ENCODE peak calls at places on chromosomes 3 and 15, in five cellular contexts. W is bronchial epithelial cell, N is pancreas, Q is NCI-H1092, G is renal cortical epithelial cell. D is an unnamed sample.

GRCh38 chr15:48149858-48150257 is 28.2 kb downstream of the MYEF2 start:
- DNase-seq in Q (no peak), N (no peak), G (peak; percentile 34), W (peak; percentile 90), D (no peak)

GRCh38 chr3:97957617-97958311 is 14.5 kb downstream of the RIOX2 start:
- DNase-seq in G (peak; percentile 98), N (no peak), Q (no peak), W (no peak), D (no peak)

GRCh38 chr3:157075693-157076420 is 84.1 kb downstream of the CCNL1 start:
- DNase-seq in N (no peak), Q (no peak), G (peak; percentile 25), W (no peak), D (no peak)

GRCh38 chr3:197592361-197593045 is 36.7 kb upstream of the BDH1 start:
- DNase-seq in G (no peak), N (no peak), Q (no peak), W (no peak), D (no peak)

GRCh38 chr3:18987862-18988447 is 160.4 kb upstream of the KCNH8 start:
- DNase-seq in W (peak; percentile 4), N (no peak), G (no peak), Q (no peak), D (no peak)

GRCh38 chr15:63135804-63136203 is 14.1 kb downstream of the LACTB start:
- DNase-seq in W (peak; percentile 94), Q (no peak), G (peak; percentile 55), N (no peak), D (no peak)

GRCh38 chr3:97863775-97864174 is 42.0 kb downstream of the CRYBG3 start:
- DNase-seq in W (no peak), Q (no peak), G (no peak), N (no peak), D (no peak)

GRCh38 chr3:55065331-55065730 is 137.5 kb upstream of the LRTM1 start:
- DNase-seq in W (no peak), N (no peak), Q (no peak), G (peak; percentile 84), D (no peak)

GRCh38 chr3:108486910-108487309 is 23.5 kb downstream of the MYH15 start:
- DNase-seq in N (no peak), W (peak; percentile 77), G (peak; percentile 52), Q (no peak), D (no peak)

GRCh38 chr3:168025076-168025475 is 70.6 kb downstream of the GOLIM4 start:
- DNase-seq in G (peak; percentile 51), W (peak; percentile 30), N (no peak), Q (no peak), D (no peak)

GRCh38 chr3:197289726-197290125 is 8.7 kb downstream of the DLG1 start:
- DNase-seq in N (no peak), G (peak; percentile 50), Q (no peak), W (peak; percentile 73), D (no peak)

GRCh38 chr15:84702961-84703482 is 12.9 kb downstream of the SEC11A start:
- DNase-seq in Q (no peak), W (no peak), G (peak; percentile 45), N (no peak), D (peak; percentile 57)

GRCh38 chr15:42385980-42386695 is 26.8 kb downstream of the CAPN3 start:
- DNase-seq in Q (no peak), G (no peak), N (no peak), W (no peak), D (no peak)

GRCh38 chr15:63203451-63204090 is 14.2 kb downstream of the RAB8B start:
- DNase-seq in G (peak; percentile 47), W (peak; percentile 19), Q (no peak), N (no peak), D (no peak)

GRCh38 chr3:156898296-156898880 is 72.2 kb downstream of the LEKR1 start:
- DNase-seq in W (no peak), Q (no peak), N (no peak), G (no peak), D (no peak)

GRCh38 chr3:114418724-114419543 is 125.1 kb downstream of the TIGIT start:
- DNase-seq in G (peak; percentile 87), Q (peak; percentile 63), W (peak; percentile 80), N (no peak), D (peak; percentile 12)

GRCh38 chr3:127124135-127124534 is 68.8 kb upstream of the PRR23E start:
- DNase-seq in W (no peak), N (no peak), G (peak; percentile 8), Q (no peak), D (no peak)

GRCh38 chr3:33482126-33482525 is 41.9 kb upstream of the UBP1 start:
- DNase-seq in Q (no peak), G (no peak), W (no peak), N (no peak), D (no peak)

GRCh38 chr15:47577476-47577875 is 139.8 kb upstream of the SEMA6D start:
- DNase-seq in Q (no peak), W (no peak), G (no peak), N (no peak), D (no peak)